ENCODE peak calls at places on chromosomes 12 and 14, in nine cellular contexts. One of them, this sample, is unnamed.

GRCh38 chr12:96720363-96720705 is 186.7 kb upstream of the NEDD1 start:
- DNase-seq in progenitor cell of endocrine pancreas: no peak
- DNase-seq in esophagus muscularis mucosa: no peak
- DNase-seq in psoas muscle: no peak
- DNase-seq in GM12865: peak
- DNase-seq in GM23338: peak
- DNase-seq in activated CD8-positive, alpha-beta T cell treated with anti-CD3 and anti-CD28 coated beads for 36 hours: peak
- DNase-seq in astrocyte of the cerebellum: no peak
- DNase-seq in foreskin keratinocyte: no peak
- DNase-seq in this sample: peak

GRCh38 chr14:91378945-91379932 is 38.4 kb downstream of the CCDC88C start:
- DNase-seq in progenitor cell of endocrine pancreas: no peak
- DNase-seq in esophagus muscularis mucosa: no peak
- DNase-seq in psoas muscle: no peak
- DNase-seq in GM12865: no peak
- DNase-seq in GM23338: no peak
- DNase-seq in activated CD8-positive, alpha-beta T cell treated with anti-CD3 and anti-CD28 coated beads for 36 hours: no peak
- DNase-seq in astrocyte of the cerebellum: no peak
- DNase-seq in foreskin keratinocyte: no peak
- DNase-seq in this sample: no peak

GRCh38 chr12:57775563-57776246 is 3.3 kb downstream of the EEF1AKMT3 start:
- DNase-seq in progenitor cell of endocrine pancreas: no peak
- DNase-seq in esophagus muscularis mucosa: no peak
- DNase-seq in psoas muscle: no peak
- DNase-seq in GM12865: no peak
- DNase-seq in GM23338: peak
- DNase-seq in activated CD8-positive, alpha-beta T cell treated with anti-CD3 and anti-CD28 coated beads for 36 hours: no peak
- DNase-seq in astrocyte of the cerebellum: no peak
- DNase-seq in foreskin keratinocyte: no peak
- DNase-seq in this sample: no peak

GRCh38 chr14:24072436-24072835 is 1.1 kb downstream of the CPNE6 start:
- DNase-seq in progenitor cell of endocrine pancreas: no peak
- DNase-seq in esophagus muscularis mucosa: no peak
- DNase-seq in psoas muscle: no peak
- DNase-seq in GM12865: no peak
- DNase-seq in GM23338: no peak
- DNase-seq in activated CD8-positive, alpha-beta T cell treated with anti-CD3 and anti-CD28 coated beads for 36 hours: no peak
- DNase-seq in astrocyte of the cerebellum: no peak
- DNase-seq in foreskin keratinocyte: no peak
- DNase-seq in this sample: no peak

GRCh38 chr12:30694971-30695326 is 720 bp downstream of the IPO8 start:
- DNase-seq in progenitor cell of endocrine pancreas: peak
- DNase-seq in esophagus muscularis mucosa: no peak
- DNase-seq in psoas muscle: peak
- DNase-seq in GM12865: peak
- DNase-seq in GM23338: peak
- DNase-seq in activated CD8-positive, alpha-beta T cell treated with anti-CD3 and anti-CD28 coated beads for 36 hours: peak
- DNase-seq in astrocyte of the cerebellum: no peak
- DNase-seq in foreskin keratinocyte: peak
- DNase-seq in this sample: peak

GRCh38 chr12:2890001-2890387 is 697 bp upstream of the TULP3 start:
- DNase-seq in progenitor cell of endocrine pancreas: no peak
- DNase-seq in esophagus muscularis mucosa: no peak
- DNase-seq in psoas muscle: no peak
- DNase-seq in GM12865: no peak
- DNase-seq in GM23338: no peak
- DNase-seq in activated CD8-positive, alpha-beta T cell treated with anti-CD3 and anti-CD28 coated beads for 36 hours: no peak
- DNase-seq in astrocyte of the cerebellum: no peak
- DNase-seq in foreskin keratinocyte: no peak
- DNase-seq in this sample: no peak

GRCh38 chr12:124567035-124567672 is at the start of gene NCOR2:
- DNase-seq in progenitor cell of endocrine pancreas: peak
- DNase-seq in esophagus muscularis mucosa: no peak
- DNase-seq in psoas muscle: peak
- DNase-seq in GM12865: peak
- DNase-seq in GM23338: peak
- DNase-seq in activated CD8-positive, alpha-beta T cell treated with anti-CD3 and anti-CD28 coated beads for 36 hours: peak
- DNase-seq in astrocyte of the cerebellum: no peak
- DNase-seq in foreskin keratinocyte: no peak
- DNase-seq in this sample: peak

GRCh38 chr12:520119-520518 is 60.4 kb downstream of the B4GALNT3 start:
- DNase-seq in progenitor cell of endocrine pancreas: no peak
- DNase-seq in esophagus muscularis mucosa: no peak
- DNase-seq in psoas muscle: no peak
- DNase-seq in GM12865: no peak
- DNase-seq in GM23338: no peak
- DNase-seq in activated CD8-positive, alpha-beta T cell treated with anti-CD3 and anti-CD28 coated beads for 36 hours: no peak
- DNase-seq in astrocyte of the cerebellum: no peak
- DNase-seq in foreskin keratinocyte: no peak
- DNase-seq in this sample: no peak

GRCh38 chr12:67789266-67789665 is 140.7 kb downstream of the DYRK2 start:
- DNase-seq in progenitor cell of endocrine pancreas: no peak
- DNase-seq in esophagus muscularis mucosa: no peak
- DNase-seq in psoas muscle: no peak
- DNase-seq in GM12865: peak
- DNase-seq in GM23338: no peak
- DNase-seq in activated CD8-positive, alpha-beta T cell treated with anti-CD3 and anti-CD28 coated beads for 36 hours: no peak
- DNase-seq in astrocyte of the cerebellum: no peak
- DNase-seq in foreskin keratinocyte: no peak
- DNase-seq in this sample: no peak

GRCh38 chr12:111686574-111687105 is 787 bp downstream of the ACAD10 start:
- DNase-seq in progenitor cell of endocrine pancreas: no peak
- DNase-seq in esophagus muscularis mucosa: no peak
- DNase-seq in psoas muscle: no peak
- DNase-seq in GM12865: peak
- DNase-seq in GM23338: no peak
- DNase-seq in activated CD8-positive, alpha-beta T cell treated with anti-CD3 and anti-CD28 coated beads for 36 hours: no peak
- DNase-seq in astrocyte of the cerebellum: no peak
- DNase-seq in foreskin keratinocyte: no peak
- DNase-seq in this sample: no peak

GRCh38 chr12:34290191-34290995 is 268.1 kb downstream of the ALG10 start:
- DNase-seq in progenitor cell of endocrine pancreas: no peak
- DNase-seq in esophagus muscularis mucosa: no peak
- DNase-seq in psoas muscle: no peak
- DNase-seq in GM12865: no peak
- DNase-seq in GM23338: no peak
- DNase-seq in activated CD8-positive, alpha-beta T cell treated with anti-CD3 and anti-CD28 coated beads for 36 hours: no peak
- DNase-seq in astrocyte of the cerebellum: no peak
- DNase-seq in foreskin keratinocyte: no peak
- DNase-seq in this sample: no peak

GRCh38 chr12:121845699-121846098 is 13.0 kb downstream of the HPD start:
- DNase-seq in progenitor cell of endocrine pancreas: no peak
- DNase-seq in esophagus muscularis mucosa: no peak
- DNase-seq in psoas muscle: no peak
- DNase-seq in GM12865: no peak
- DNase-seq in GM23338: no peak
- DNase-seq in activated CD8-positive, alpha-beta T cell treated with anti-CD3 and anti-CD28 coated beads for 36 hours: no peak
- DNase-seq in astrocyte of the cerebellum: no peak
- DNase-seq in foreskin keratinocyte: no peak
- DNase-seq in this sample: no peak

GRCh38 chr12:125283521-125283920 is 218.3 kb downstream of the AACS start:
- DNase-seq in progenitor cell of endocrine pancreas: no peak
- DNase-seq in esophagus muscularis mucosa: no peak
- DNase-seq in psoas muscle: no peak
- DNase-seq in GM12865: no peak
- DNase-seq in GM23338: no peak
- DNase-seq in activated CD8-positive, alpha-beta T cell treated with anti-CD3 and anti-CD28 coated beads for 36 hours: no peak
- DNase-seq in astrocyte of the cerebellum: no peak
- DNase-seq in foreskin keratinocyte: no peak
- DNase-seq in this sample: no peak

DNA sequence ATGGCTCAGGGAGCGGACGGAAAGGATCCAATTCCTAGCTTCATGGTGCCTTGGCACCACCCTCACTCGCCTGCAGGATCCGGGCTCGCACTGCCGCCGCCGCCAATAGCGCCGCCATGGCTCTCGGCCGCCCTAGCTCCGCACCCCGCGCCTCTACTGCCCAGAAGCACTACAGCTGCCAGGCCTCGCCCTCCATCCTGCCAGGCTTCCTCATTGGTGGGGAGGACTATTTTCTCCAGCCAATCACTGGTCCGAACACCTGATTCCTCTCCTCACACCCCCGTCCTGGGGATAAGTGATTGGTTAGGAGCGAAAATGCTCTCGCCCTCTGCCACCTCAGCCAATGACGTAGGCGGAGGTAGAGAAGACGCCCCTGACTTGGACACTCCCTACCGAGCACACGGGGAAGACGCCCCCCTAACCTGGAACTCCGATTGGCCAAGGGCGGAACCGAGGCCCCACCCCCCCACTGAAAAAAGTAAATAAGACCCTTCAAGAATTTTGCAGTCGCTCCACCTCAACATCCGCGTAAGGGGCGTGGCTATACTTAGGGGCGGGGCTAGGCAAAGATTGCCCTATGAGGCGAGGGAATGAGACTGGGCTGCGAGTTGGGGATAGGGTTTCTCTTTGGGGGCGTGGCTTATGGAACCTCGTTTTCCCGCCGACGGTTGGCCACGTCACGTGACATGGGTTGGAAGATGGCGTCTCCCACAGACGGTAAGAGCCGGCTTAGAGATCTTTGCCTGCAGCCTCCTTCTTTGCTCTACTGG is at the start of the genes ALDH6A1 and LIN52:
- DNase-seq in progenitor cell of endocrine pancreas: peak
- DNase-seq in esophagus muscularis mucosa: peak
- DNase-seq in psoas muscle: peak
- DNase-seq in GM12865: peak
- DNase-seq in GM23338: peak
- DNase-seq in activated CD8-positive, alpha-beta T cell treated with anti-CD3 and anti-CD28 coated beads for 36 hours: peak
- DNase-seq in astrocyte of the cerebellum: peak
- DNase-seq in foreskin keratinocyte: peak
- DNase-seq in this sample: peak
- TF ChIP-seq CTCF in progenitor cell of endocrine pancreas: no peak
- TF ChIP-seq CTCF in esophagus muscularis mucosa: peak
- TF ChIP-seq CTCF in psoas muscle: no peak
- TF ChIP-seq CTCF in GM12865: peak
- TF ChIP-seq CTCF in GM23338: peak
- TF ChIP-seq CTCF in activated CD8-positive, alpha-beta T cell treated with anti-CD3 and anti-CD28 coated beads for 36 hours: no peak
- TF ChIP-seq CTCF in astrocyte of the cerebellum: no peak
- TF ChIP-seq CTCF in foreskin keratinocyte: peak
- TF ChIP-seq CTCF in this sample: peak

DNA sequence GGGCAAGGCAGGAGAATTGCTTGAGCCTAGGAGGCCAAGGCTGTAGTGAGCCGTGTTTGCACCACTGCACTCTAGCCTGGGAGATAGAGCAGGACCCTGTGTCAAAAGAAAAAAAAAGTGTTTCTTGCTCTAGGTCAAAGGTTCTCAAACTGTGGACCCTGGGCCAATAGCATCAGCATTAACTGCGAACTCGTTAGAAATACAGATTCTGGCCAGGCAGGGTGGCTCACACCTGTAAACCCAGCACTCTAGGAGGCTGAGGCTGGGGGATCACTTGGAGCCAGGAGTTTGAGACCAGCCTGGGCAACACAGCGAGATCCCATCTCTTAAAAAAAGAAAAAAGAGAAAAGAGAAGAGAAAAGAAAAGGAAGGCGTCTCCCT is 858 bp downstream of the RILPL2 start:
- DNase-seq in progenitor cell of endocrine pancreas: no peak
- DNase-seq in esophagus muscularis mucosa: no peak
- DNase-seq in psoas muscle: no peak
- DNase-seq in GM12865: no peak
- DNase-seq in GM23338: no peak
- DNase-seq in activated CD8-positive, alpha-beta T cell treated with anti-CD3 and anti-CD28 coated beads for 36 hours: no peak
- DNase-seq in astrocyte of the cerebellum: no peak
- DNase-seq in foreskin keratinocyte: no peak
- DNase-seq in this sample: no peak
- TF ChIP-seq CTCF in progenitor cell of endocrine pancreas: no peak
- TF ChIP-seq CTCF in esophagus muscularis mucosa: no peak
- TF ChIP-seq CTCF in psoas muscle: no peak
- TF ChIP-seq CTCF in GM12865: no peak
- TF ChIP-seq CTCF in GM23338: no peak
- TF ChIP-seq CTCF in activated CD8-positive, alpha-beta T cell treated with anti-CD3 and anti-CD28 coated beads for 36 hours: no peak
- TF ChIP-seq CTCF in astrocyte of the cerebellum: no peak
- TF ChIP-seq CTCF in foreskin keratinocyte: no peak
- TF ChIP-seq CTCF in this sample: no peak

DNA sequence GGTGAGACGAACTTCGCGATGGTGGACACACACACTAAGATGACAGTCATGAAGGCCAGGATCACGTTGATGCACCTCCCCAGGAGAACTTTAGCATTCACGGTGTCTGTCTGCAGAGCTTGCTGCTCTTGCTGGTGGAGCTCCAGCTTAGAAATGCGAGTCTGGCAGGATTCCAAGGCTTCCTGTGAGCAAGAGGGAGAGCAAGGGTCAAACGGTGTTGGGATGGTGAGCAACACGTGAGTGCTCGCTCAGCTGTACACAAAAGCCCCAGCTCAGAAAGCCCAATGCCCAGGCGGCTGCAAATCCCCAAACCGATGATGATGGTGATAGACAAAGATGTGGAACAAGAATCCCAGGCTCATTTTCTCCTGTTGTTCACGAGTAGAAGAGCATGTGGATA is 78.8 kb downstream of the TMCC3 start:
- DNase-seq in progenitor cell of endocrine pancreas: no peak
- DNase-seq in esophagus muscularis mucosa: no peak
- DNase-seq in psoas muscle: no peak
- DNase-seq in GM12865: no peak
- DNase-seq in GM23338: no peak
- DNase-seq in activated CD8-positive, alpha-beta T cell treated with anti-CD3 and anti-CD28 coated beads for 36 hours: no peak
- DNase-seq in astrocyte of the cerebellum: peak
- DNase-seq in foreskin keratinocyte: peak
- DNase-seq in this sample: no peak
- TF ChIP-seq CTCF in progenitor cell of endocrine pancreas: no peak
- TF ChIP-seq CTCF in esophagus muscularis mucosa: no peak
- TF ChIP-seq CTCF in psoas muscle: no peak
- TF ChIP-seq CTCF in GM12865: no peak
- TF ChIP-seq CTCF in GM23338: no peak
- TF ChIP-seq CTCF in activated CD8-positive, alpha-beta T cell treated with anti-CD3 and anti-CD28 coated beads for 36 hours: no peak
- TF ChIP-seq CTCF in astrocyte of the cerebellum: no peak
- TF ChIP-seq CTCF in foreskin keratinocyte: no peak
- TF ChIP-seq CTCF in this sample: no peak

DNA sequence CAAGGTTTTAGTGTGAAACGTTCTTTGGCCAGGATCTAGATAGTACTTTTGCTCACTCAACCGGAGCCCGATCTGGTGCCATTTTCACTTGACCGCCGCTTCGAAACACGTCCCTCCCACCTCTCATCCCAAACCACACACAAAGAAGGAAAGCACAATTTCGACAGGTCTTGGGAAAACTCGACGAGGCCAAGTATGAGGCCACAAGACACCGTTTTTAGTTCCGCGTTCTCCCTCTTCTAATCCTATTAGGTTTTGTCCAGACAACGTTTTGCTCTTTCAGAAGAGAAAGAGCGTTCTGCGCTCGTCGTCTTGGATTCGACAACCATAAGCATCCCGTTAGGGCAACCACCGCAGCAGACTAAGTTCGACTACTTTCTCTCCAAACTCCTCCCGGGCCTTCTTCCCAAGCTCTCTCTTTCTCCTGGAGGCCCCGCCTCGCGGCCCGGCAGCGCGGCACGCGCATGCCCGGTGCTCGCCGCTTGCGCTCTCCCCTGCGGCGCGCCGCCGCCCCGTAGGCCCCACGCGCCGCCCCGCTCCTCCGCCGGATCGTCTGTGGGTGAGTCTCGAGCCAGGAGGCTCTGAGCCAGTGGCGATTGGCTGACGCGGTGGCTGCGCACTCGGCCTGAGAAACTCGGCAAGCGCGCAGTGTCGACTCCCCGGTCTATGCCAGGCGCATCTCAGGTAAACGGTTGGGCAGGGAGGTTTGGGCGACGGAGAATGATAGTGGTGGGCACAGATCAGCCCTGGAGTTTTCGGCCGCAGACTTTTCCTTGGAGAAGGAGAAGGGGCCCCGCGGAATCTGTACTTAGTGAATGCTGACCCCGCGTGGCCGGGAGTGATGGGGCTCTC is at the start of gene MIPOL1:
- DNase-seq in progenitor cell of endocrine pancreas: peak
- DNase-seq in esophagus muscularis mucosa: peak
- DNase-seq in psoas muscle: peak
- DNase-seq in GM12865: no peak
- DNase-seq in GM23338: peak
- DNase-seq in activated CD8-positive, alpha-beta T cell treated with anti-CD3 and anti-CD28 coated beads for 36 hours: peak
- DNase-seq in astrocyte of the cerebellum: peak
- DNase-seq in foreskin keratinocyte: peak
- DNase-seq in this sample: no peak
- TF ChIP-seq CTCF in progenitor cell of endocrine pancreas: peak
- TF ChIP-seq CTCF in esophagus muscularis mucosa: peak
- TF ChIP-seq CTCF in psoas muscle: peak
- TF ChIP-seq CTCF in GM12865: no peak
- TF ChIP-seq CTCF in GM23338: peak
- TF ChIP-seq CTCF in activated CD8-positive, alpha-beta T cell treated with anti-CD3 and anti-CD28 coated beads for 36 hours: no peak
- TF ChIP-seq CTCF in astrocyte of the cerebellum: peak
- TF ChIP-seq CTCF in foreskin keratinocyte: peak
- TF ChIP-seq CTCF in this sample: no peak